ENCODE peak calls at places on chromosomes 6 and 20, in five cellular contexts. Z is HTR-8/SVneo; C is T-cell; R is activated CD4-positive, alpha-beta memory T cell treated with anti-CD3 and anti-CD28 coated beads for 36 hours; J is activated effector memory CD4-positive, alpha-beta T cell treated with anti-CD3 and anti-CD28 coated beads, Interleukin-2, amount 50 U/mL, for 16 hours. T is an unnamed sample.
A peak's percentile ranks its signal among the peaks of the same experiment; 100 is the strongest.

GRCh38 chr6:111429571-111429970 is 53.4 kb downstream of the REV3L start:
- DNase-seq in Z (no peak), C (no peak), R (no peak), J (no peak), T (no peak)

GRCh38 chr6:11525468-11526155 is 11.9 kb upstream of the TMEM170B start:
- DNase-seq in Z (no peak), C (no peak), R (no peak), J (no peak), T (no peak)

GRCh38 chr20:50313223-50313820 is 122.7 kb downstream of the CEBPB start:
- DNase-seq in Z (peak; percentile 92), C (no peak), R (no peak), J (no peak), T (no peak)

GRCh38 chr6:7153807-7154206 is 46.0 kb downstream of the RREB1 start:
- DNase-seq in Z (no peak), C (no peak), R (peak; percentile 42), J (no peak), T (no peak)

GRCh38 chr20:37327748-37328147 is 18.2 kb upstream of the SRC start:
- DNase-seq in Z (no peak), C (no peak), R (no peak), J (no peak), T (peak; percentile 69)

GRCh38 chr6:19715166-19715558 is 122.0 kb upstream of the ID4 start:
- DNase-seq in Z (no peak), C (no peak), R (no peak), J (no peak), T (no peak)

GRCh38 chr6:36610576-36611336 is 16.6 kb downstream of the SRSF3 start:
- DNase-seq in Z (no peak), C (no peak), R (no peak), J (peak; percentile 53), T (no peak)

GRCh38 chr20:16942702-16943101 is 194.5 kb downstream of the OTOR start:
- DNase-seq in Z (no peak), C (no peak), R (no peak), J (no peak), T (no peak)

GRCh38 chr6:30508890-30509736 is 19.8 kb downstream of the HLA-E start:
- DNase-seq in Z (no peak), C (no peak), R (peak; percentile 46), J (peak; percentile 74), T (no peak)

GRCh38 chr20:51360451-51361230 is 181.9 kb downstream of the NFATC2 start:
- DNase-seq in Z (peak; percentile 94), C (no peak), R (no peak), J (no peak), T (no peak)

GRCh38 chr6:15207923-15208322 is 37.9 kb upstream of the JARID2 start:
- DNase-seq in Z (no peak), C (no peak), R (no peak), J (no peak), T (no peak)

GRCh38 chr6:118320652-118321051 is 227.4 kb upstream of the PLN start:
- DNase-seq in Z (no peak), C (no peak), R (no peak), J (no peak), T (no peak)

GRCh38 chr20:45448250-45448649 is 21.3 kb upstream of the WFDC2 start:
- DNase-seq in Z (no peak), C (no peak), R (no peak), J (peak; percentile 45), T (no peak)

GRCh38 chr6:47000842-47001241 is 41.3 kb downstream of the ADGRF1 start:
- DNase-seq in Z (no peak), C (no peak), R (no peak), J (no peak), T (no peak)

GRCh38 chr6:108684809-108685329 is 124.2 kb downstream of the FOXO3 start:
- DNase-seq in Z (peak; percentile 65), C (no peak), R (no peak), J (no peak), T (no peak)

GRCh38 chr20:7714549-7714948 is 225.7 kb downstream of the HAO1 start:
- DNase-seq in Z (no peak), C (no peak), R (no peak), J (no peak), T (no peak)

GRCh38 chr6:39009476-39009875 is 39.1 kb upstream of the GLP1R start:
- DNase-seq in Z (no peak), C (no peak), R (no peak), J (no peak), T (no peak)

GRCh38 chr20:37821691-37822655 is 81.0 kb upstream of the VSTM2L start:
- DNase-seq in Z (peak; percentile 81), C (no peak), R (no peak), J (no peak), T (no peak)

GRCh38 chr20:63387393-63387792 is 26.2 kb upstream of the CHRNA4 start:
- DNase-seq in Z (no peak), C (no peak), R (no peak), J (no peak), T (no peak)

GRCh38 chr6:93300661-93301060 is 118.7 kb downstream of the EPHA7 start:
- DNase-seq in Z (no peak), C (no peak), R (no peak), J (no peak), T (no peak)

GRCh38 chr20:37741055-37741454 is 47.2 kb downstream of the CTNNBL1 start:
- DNase-seq in Z (no peak), C (no peak), R (no peak), J (no peak), T (no peak)

GRCh38 chr6:22892452-22892851 is 323.1 kb downstream of the HDGFL1 start:
- DNase-seq in Z (peak; percentile 79), C (no peak), R (no peak), J (no peak), T (no peak)

GRCh38 chr6:90096818-90097217 is 199.8 kb downstream of the BACH2 start:
- DNase-seq in Z (no peak), C (no peak), R (no peak), J (no peak), T (no peak)

GRCh38 chr20:2749951-2750342 is 50.5 kb downstream of the CPXM1 start:
- DNase-seq in Z (no peak), C (no peak), R (no peak), J (no peak), T (no peak)

GRCh38 chr20:48864738-48865318 is 37.0 kb upstream of the PREX1 start:
- DNase-seq in Z (no peak), C (no peak), R (no peak), J (no peak), T (no peak)

GRCh38 chr6:125910518-125910917 is 46.1 kb upstream of the HINT3 start:
- DNase-seq in Z (no peak), C (no peak), R (peak; percentile 37), J (no peak), T (no peak)

GRCh38 chr6:170140129-170140528 is 150.7 kb downstream of the DLL1 start:
- DNase-seq in Z (no peak), C (no peak), R (peak; percentile 2), J (peak; percentile 9), T (no peak)

GRCh38 chr6:168979254-168979653 is 274.4 kb downstream of the THBS2 start:
- DNase-seq in Z (no peak), C (no peak), R (no peak), J (no peak), T (no peak)

GRCh38 chr20:53896647-53897046 is 173.7 kb downstream of the BCAS1 start:
- DNase-seq in Z (no peak), C (no peak), R (no peak), J (no peak), T (no peak)

GRCh38 chr6:33843696-33844121 is 39.9 kb upstream of the MLN start:
- DNase-seq in Z (no peak), C (no peak), R (no peak), J (no peak), T (no peak)